ENCODE peak calls at places on chromosomes 7 and 10, in four cellular contexts. Q is AG10803, G is right lobe of liver, S is OCI-LY7. Y is an unnamed sample.

GRCh38 chr10:63605568-63605967 is 84.4 kb downstream of the REEP3 start:
- DNase-seq in Q (no peak), G (no peak), S (no peak), Y (peak; percentile 41)

GRCh38 chr10:98272245-98272644 is 4.3 kb upstream of the LOXL4 start:
- DNase-seq in Q (no peak), G (no peak), S (no peak), Y (no peak)

GRCh38 chr7:27191081-27191715 is 6.2 kb upstream of the HOXA11 start:
- DNase-seq in Q (no peak), G (peak; percentile 10), S (no peak), Y (peak; percentile 62)

GRCh38 chr7:18541189-18541870 is 45.8 kb downstream of the HDAC9 start:
- DNase-seq in Q (peak; percentile 95), G (no peak), S (no peak), Y (peak; percentile 49)

GRCh38 chr7:55060690-55061414 is 42.0 kb downstream of the EGFR start:
- DNase-seq in Q (peak; percentile 80), G (no peak), S (no peak), Y (no peak)

GRCh38 chr10:72008096-72008933 is 44.1 kb downstream of the CHST3 start:
- DNase-seq in Q (no peak), G (no peak), S (no peak), Y (no peak)

GRCh38 chr10:93369588-93370164 is 112.5 kb downstream of the MYOF start:
- DNase-seq in Q (no peak), G (no peak), S (no peak), Y (no peak)

GRCh38 chr10:1426786-1427185 is 310.5 kb downstream of the ADARB2 start:
- DNase-seq in Q (no peak), G (no peak), S (no peak), Y (no peak)

GRCh38 chr10:14873090-14873760 is 5.4 kb upstream of the SUV39H2 start:
- DNase-seq in Q (peak; percentile 70), G (no peak), S (no peak), Y (peak; percentile 41)

DNA sequence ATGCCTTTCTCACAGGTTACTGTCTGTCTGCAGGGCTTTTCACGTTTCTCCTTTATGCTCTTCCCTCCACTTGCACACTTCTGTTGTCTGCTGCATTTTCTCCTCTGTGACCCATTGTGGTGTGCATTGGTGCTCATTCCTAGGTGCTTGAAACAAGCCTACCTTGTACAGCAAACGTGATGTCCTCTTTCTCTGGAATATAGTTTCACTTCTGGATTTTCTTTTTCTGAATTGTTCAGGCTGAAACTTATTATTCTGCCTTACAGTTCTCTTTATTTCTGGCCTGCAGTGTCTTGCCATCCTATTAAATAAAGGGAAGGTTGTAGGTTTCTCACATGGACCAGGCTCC is 128.8 kb upstream of the SAMD8 start:
- DNase-seq in Q (no peak), G (no peak), S (no peak), Y (no peak)
- H3K4me3 ChIP-seq in Q (no peak overlapping the region), G (no peak overlapping the region), S (no peak overlapping the region), Y (no peak overlapping the region)

DNA sequence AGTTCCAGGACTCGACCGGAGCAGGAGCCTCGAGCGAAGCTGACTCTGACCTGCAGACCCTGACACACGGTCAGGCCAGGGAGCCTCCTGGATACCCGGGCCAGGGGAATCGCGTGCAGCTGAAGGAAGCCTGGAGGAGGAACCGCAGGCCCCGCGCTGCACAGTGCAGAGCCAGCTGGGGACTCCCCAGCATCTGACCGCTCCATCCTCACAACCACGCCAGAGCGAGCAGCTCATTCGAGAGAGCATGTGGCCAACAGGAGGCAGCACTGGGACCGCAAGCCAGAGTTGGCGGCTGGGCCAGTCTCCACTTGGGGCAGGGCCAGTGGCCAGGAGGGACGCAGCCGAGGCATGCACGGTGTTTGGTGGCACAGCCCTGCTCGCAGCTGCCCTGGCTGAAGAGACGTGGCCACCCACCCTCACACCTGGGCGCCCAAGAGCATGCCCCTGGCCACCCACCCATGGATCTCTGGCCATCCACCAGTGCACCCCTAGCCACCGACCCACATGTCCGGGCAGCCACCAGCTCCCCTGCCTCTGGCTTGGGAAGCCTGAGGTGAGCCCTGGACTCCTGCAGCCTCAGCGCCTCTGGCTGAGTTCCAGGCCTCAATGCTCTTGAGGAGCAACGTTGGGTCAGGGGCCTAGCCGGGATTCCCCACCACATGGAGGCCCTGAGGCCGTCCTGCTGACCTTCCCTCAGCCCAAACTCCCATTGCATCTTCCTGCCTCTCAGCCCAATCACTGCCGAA is 213.9 kb downstream of the ELFN1 start:
- DNase-seq in Q (no peak), G (no peak), S (no peak), Y (no peak)
- TF ChIP-seq CTCF in Q (no peak), G (peak; percentile 7), S (no peak), Y (no peak)

GRCh38 chr7:44977956-44978355 is 859 bp downstream of the MYO1G start:
- DNase-seq in Q (no peak), G (no peak), S (peak; percentile 37), Y (no peak)

GRCh38 chr7:44975331-44976039 is 3.3 kb downstream of the MYO1G start:
- DNase-seq in Q (no peak), G (peak; percentile 22), S (no peak), Y (no peak)

GRCh38 chr7:44976040-44976745 is 2.6 kb downstream of the MYO1G start:
- DNase-seq in Q (no peak), G (peak; percentile 40), S (no peak), Y (no peak)

GRCh38 chr7:44977304-44977858 is 1.4 kb downstream of the MYO1G start:
- DNase-seq in Q (no peak), G (no peak), S (peak; percentile 32), Y (no peak)

GRCh38 chr7:44976746-44977196 is 2.0 kb downstream of the MYO1G start:
- DNase-seq in Q (no peak), G (peak; percentile 47), S (no peak), Y (no peak)
- H3K4me3 ChIP-seq in Q (no peak overlapping the region), G (no peak overlapping the region), S (peak overlapping the region; percentile 67), Y (no peak overlapping the region)

GRCh38 chr7:151608031-151608551 is 88.4 kb upstream of the RHEB start:
- DNase-seq in Q (no peak), G (no peak), S (no peak), Y (no peak)
- TF ChIP-seq CTCF in Q (no peak), G (no peak), S (no peak), Y (no peak)

GRCh38 chr7:29798422-29798821 is 7.9 kb upstream of the WIPF3 start:
- DNase-seq in Q (no peak), G (no peak), S (no peak), Y (no peak)
- H3K4me3 ChIP-seq in Q (no peak overlapping the region), G (no peak overlapping the region), S (no peak overlapping the region), Y (no peak overlapping the region)

DNA sequence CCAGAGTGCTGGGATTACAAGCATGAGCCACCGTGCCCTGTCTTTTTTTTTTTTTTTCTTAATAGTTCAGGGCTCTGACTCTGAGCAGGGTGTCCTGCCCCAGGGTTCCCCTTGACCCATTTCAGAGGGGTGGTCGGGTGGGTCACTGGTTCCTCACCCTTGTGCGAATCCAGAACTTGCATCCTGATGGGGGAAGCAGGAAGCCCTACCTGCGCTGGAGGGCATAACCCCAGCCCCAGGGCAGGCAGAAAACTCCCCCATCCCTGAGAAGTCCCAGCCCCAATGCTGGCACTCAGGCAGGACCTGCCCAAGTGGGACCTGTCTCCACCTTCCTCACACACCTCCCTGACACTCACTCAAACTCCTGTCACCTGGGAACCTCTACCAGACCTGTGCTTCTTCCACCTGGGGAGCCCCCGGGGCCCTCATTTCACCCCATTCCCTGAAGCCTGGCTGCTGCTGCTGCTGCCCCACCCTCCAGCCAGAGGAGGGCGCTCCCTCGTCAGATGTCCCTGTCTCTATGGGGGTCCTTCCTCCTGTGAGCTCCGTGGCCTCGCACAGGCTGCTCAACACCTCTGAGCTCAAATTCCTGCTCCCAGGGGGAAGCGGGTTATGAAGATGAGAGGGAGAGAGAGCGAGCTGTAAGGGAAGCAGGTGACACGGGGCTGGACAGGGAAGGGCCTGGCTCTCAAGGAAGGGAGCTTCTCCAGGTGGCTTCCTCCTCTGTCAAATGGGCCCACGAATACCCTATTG is 15.1 kb upstream of the ZNF273 start:
- DNase-seq in Q (no peak), G (no peak), S (peak; percentile 42), Y (no peak)
- TF ChIP-seq CTCF in Q (no peak), G (peak; percentile 33), S (peak; percentile 82), Y (peak; percentile 14)